ENCODE peak calls at places on chromosome 11, in ten cellular contexts. W is GM10248; O is body of pancreas; R is CD4-positive, CD25-positive, alpha-beta regulatory T cell; E is effector memory CD4-positive, alpha-beta T cell; B is activated T-cell treated with anti-CD3 and anti-CD28 coated beads, Interleukin-2, amount 50 U/mL, for 24 hours; Q is DMS153; I is fibroblast of lung; F is NCI-H1436; Y is HEK293T. G is an unnamed sample.

GRCh38 chr11:43366597-43367121 is 7.9 kb downstream of the TTC17 start:
- DNase-seq in W (no peak), O (no peak), R (no peak), E (no peak), B (no peak), Q (no peak), I (peak), F (no peak), Y (no peak), G (no peak)

GRCh38 chr11:60825790-60826189 is 16.1 kb upstream of the CCDC86 start:
- DNase-seq in W (no peak), O (no peak), R (no peak), E (no peak), B (no peak), Q (no peak), I (no peak), F (no peak), Y (no peak), G (no peak)

GRCh38 chr11:118434553-118435232 is 1.6 kb upstream of the KMT2A start:
- DNase-seq in W (peak), O (peak), R (peak), E (peak), B (peak), Q (no peak), I (peak), F (no peak), Y (peak), G (peak)

GRCh38 chr11:8826901-8827560 is 84.0 kb upstream of the AKIP1 start:
- DNase-seq in W (no peak), O (no peak), R (no peak), E (no peak), B (no peak), Q (no peak), I (no peak), F (no peak), Y (no peak), G (no peak)

GRCh38 chr11:1390603-1391164 is 950 bp downstream of the BRSK2 start:
- DNase-seq in W (no peak), O (peak), R (no peak), E (no peak), B (no peak), Q (no peak), I (no peak), F (no peak), Y (peak), G (no peak)

GRCh38 chr11:31419669-31420068 is 50.0 kb downstream of the DNAJC24 start:
- DNase-seq in W (no peak), O (no peak), R (no peak), E (no peak), B (no peak), Q (no peak), I (peak), F (no peak), Y (no peak), G (no peak)

GRCh38 chr11:116176484-116177005 is 596.2 kb downstream of the BUD13 start:
- DNase-seq in W (no peak), O (no peak), R (no peak), E (no peak), B (no peak), Q (peak), I (no peak), F (no peak), Y (no peak), G (no peak)

GRCh38 chr11:9758676-9759518 is 95.0 kb downstream of the SWAP70 start:
- DNase-seq in W (peak), O (peak), R (peak), E (no peak), B (peak), Q (peak), I (peak), F (peak), Y (peak), G (peak)

GRCh38 chr11:80136991-80137390 is 696.2 kb upstream of the TENM4 start:
- DNase-seq in W (no peak), O (no peak), R (no peak), E (no peak), B (no peak), Q (no peak), I (no peak), F (no peak), Y (no peak), G (no peak)

GRCh38 chr11:72716291-72716690 is 35.9 kb downstream of the ARAP1 start:
- DNase-seq in W (no peak), O (no peak), R (no peak), E (no peak), B (no peak), Q (no peak), I (peak), F (no peak), Y (no peak), G (no peak)

GRCh38 chr11:10934293-10934850 is 76.5 kb upstream of the ZBED5 start:
- DNase-seq in W (no peak), O (peak), R (no peak), E (no peak), B (no peak), Q (no peak), I (no peak), F (peak), Y (no peak), G (peak)

GRCh38 chr11:12986194-12986898 is 22.8 kb upstream of the RASSF10 start:
- DNase-seq in W (no peak), O (no peak), R (no peak), E (no peak), B (no peak), Q (no peak), I (no peak), F (no peak), Y (no peak), G (no peak)

GRCh38 chr11:5937868-5938602 is 4.0 kb upstream of the OR56A3 start:
- DNase-seq in W (no peak), O (no peak), R (no peak), E (no peak), B (no peak), Q (no peak), I (no peak), F (no peak), Y (no peak), G (no peak)

GRCh38 chr11:35045219-35045819 is 93.7 kb upstream of the CD44 start:
- DNase-seq in W (no peak), O (peak), R (peak), E (peak), B (peak), Q (peak), I (no peak), F (no peak), Y (no peak), G (peak)

GRCh38 chr11:29446132-29446531 is 570.7 kb downstream of the KCNA4 start:
- DNase-seq in W (no peak), O (no peak), R (no peak), E (no peak), B (no peak), Q (no peak), I (no peak), F (no peak), Y (no peak), G (no peak)

GRCh38 chr11:33500865-33501479 is 199.7 kb downstream of the C11orf91 start:
- DNase-seq in W (no peak), O (no peak), R (no peak), E (no peak), B (no peak), Q (no peak), I (peak), F (no peak), Y (no peak), G (no peak)

GRCh38 chr11:23206736-23207336 is 346.6 kb upstream of the CCDC179 start:
- DNase-seq in W (no peak), O (no peak), R (no peak), E (no peak), B (no peak), Q (no peak), I (peak), F (no peak), Y (no peak), G (no peak)

GRCh38 chr11:38517991-38518390 is 1920.0 kb upstream of the RAG2 start:
- DNase-seq in W (no peak), O (no peak), R (no peak), E (no peak), B (no peak), Q (no peak), I (no peak), F (no peak), Y (no peak), G (no peak)

GRCh38 chr11:17506942-17507341 is 30.3 kb upstream of the ABCC8 start:
- DNase-seq in W (peak), O (no peak), R (no peak), E (no peak), B (no peak), Q (no peak), I (no peak), F (no peak), Y (no peak), G (no peak)

GRCh38 chr11:66625041-66625751 is 8.8 kb downstream of the RBM14 start:
- DNase-seq in W (no peak), O (no peak), R (no peak), E (no peak), B (no peak), Q (no peak), I (no peak), F (no peak), Y (no peak), G (no peak)

GRCh38 chr11:131723088-131723487 is 352.7 kb downstream of the NTM start:
- DNase-seq in W (no peak), O (no peak), R (no peak), E (no peak), B (no peak), Q (peak), I (no peak), F (no peak), Y (no peak), G (no peak)

GRCh38 chr11:119106564-119107537 is at the start of gene C2CD2L:
- DNase-seq in W (peak), O (peak), R (peak), E (peak), B (peak), Q (peak), I (peak), F (peak), Y (peak), G (peak)

GRCh38 chr11:7050191-7050590 is 29.9 kb downstream of the NLRP14 start:
- DNase-seq in W (no peak), O (no peak), R (no peak), E (no peak), B (no peak), Q (no peak), I (no peak), F (no peak), Y (no peak), G (no peak)

GRCh38 chr11:120752668-120753067 is 241.1 kb downstream of the GRIK4 start:
- DNase-seq in W (peak), O (no peak), R (no peak), E (no peak), B (no peak), Q (no peak), I (no peak), F (peak), Y (peak), G (no peak)

GRCh38 chr11:77799338-77799737 is 21.2 kb downstream of the RSF1 start:
- DNase-seq in W (no peak), O (no peak), R (no peak), E (no peak), B (no peak), Q (no peak), I (no peak), F (no peak), Y (no peak), G (no peak)

GRCh38 chr11:62439785-62440602 is 21.2 kb downstream of the SCGB1A1 start:
- DNase-seq in W (no peak), O (no peak), R (no peak), E (no peak), B (no peak), Q (no peak), I (peak), F (no peak), Y (no peak), G (no peak)

GRCh38 chr11:44626645-44627044 is 61.2 kb downstream of the CD82 start:
- DNase-seq in W (peak), O (no peak), R (no peak), E (no peak), B (peak), Q (no peak), I (no peak), F (no peak), Y (no peak), G (no peak)

GRCh38 chr11:86873573-86874083 is 73.3 kb downstream of the PRSS23 start:
- DNase-seq in W (no peak), O (no peak), R (no peak), E (no peak), B (no peak), Q (no peak), I (no peak), F (no peak), Y (no peak), G (no peak)

GRCh38 chr11:10534331-10534730 is 6.7 kb downstream of the RNF141 start:
- DNase-seq in W (no peak), O (no peak), R (no peak), E (no peak), B (no peak), Q (no peak), I (no peak), F (no peak), Y (no peak), G (no peak)

GRCh38 chr11:64791781-64792291 is 11.2 kb downstream of the MAP4K2 start:
- DNase-seq in W (no peak), O (no peak), R (no peak), E (no peak), B (no peak), Q (no peak), I (no peak), F (no peak), Y (no peak), G (no peak)

GRCh38 chr11:86062719-86063118 is 6.2 kb downstream of the PICALM start:
- DNase-seq in W (no peak), O (no peak), R (no peak), E (no peak), B (no peak), Q (no peak), I (no peak), F (no peak), Y (no peak), G (no peak)

GRCh38 chr11:69704508-69705245 is 855 bp upstream of the FGF19 start:
- DNase-seq in W (no peak), O (no peak), R (no peak), E (no peak), B (no peak), Q (no peak), I (no peak), F (no peak), Y (peak), G (no peak)

GRCh38 chr11:8062781-8063257 is 18.2 kb upstream of the TUB start:
- DNase-seq in W (no peak), O (no peak), R (no peak), E (no peak), B (no peak), Q (no peak), I (no peak), F (no peak), Y (no peak), G (no peak)

GRCh38 chr11:27011560-27012253 is 17.8 kb downstream of the FIBIN start:
- DNase-seq in W (no peak), O (no peak), R (no peak), E (no peak), B (no peak), Q (no peak), I (no peak), F (no peak), Y (no peak), G (no peak)

GRCh38 chr11:95897731-95898130 is 26.2 kb downstream of the MTMR2 start:
- DNase-seq in W (no peak), O (no peak), R (no peak), E (no peak), B (no peak), Q (no peak), I (peak), F (no peak), Y (no peak), G (no peak)

GRCh38 chr11:104700609-104701008 is 197.7 kb downstream of the CASP12 start:
- DNase-seq in W (no peak), O (no peak), R (no peak), E (no peak), B (no peak), Q (no peak), I (peak), F (no peak), Y (no peak), G (no peak)

GRCh38 chr11:128343870-128344269 is 243.5 kb downstream of the ETS1 start:
- DNase-seq in W (no peak), O (no peak), R (no peak), E (no peak), B (no peak), Q (no peak), I (no peak), F (no peak), Y (no peak), G (no peak)

GRCh38 chr11:10041803-10042202 is 252.2 kb downstream of the SBF2 start:
- DNase-seq in W (no peak), O (no peak), R (no peak), E (no peak), B (no peak), Q (no peak), I (no peak), F (no peak), Y (no peak), G (no peak)

GRCh38 chr11:47891886-47892285 is 43.7 kb upstream of the NUP160 start:
- DNase-seq in W (no peak), O (no peak), R (no peak), E (no peak), B (no peak), Q (no peak), I (no peak), F (no peak), Y (no peak), G (no peak)

G was measured in B cell.